ENCODE peak calls at places on chromosomes 1 and 21, in four cellular contexts. I is OCI-LY7, O is GM23338, D is HCT116. H is an unnamed sample.

GRCh38 chr1:64212023-64212422 is 8.6 kb downstream of the UBE2U start:
- DNase-seq in I (no peak), D (no peak), O (no peak), H (no peak)

GRCh38 chr1:161840363-161840762 is 74.2 kb downstream of the ATF6 start:
- DNase-seq in D (no peak), O (no peak), I (no peak), H (no peak)

GRCh38 chr1:244163131-244163530 is 112.0 kb downstream of the ZBTB18 start:
- DNase-seq in I (no peak), O (no peak), D (no peak), H (no peak)

GRCh38 chr1:32454726-32455125 is 10.1 kb upstream of the ZBTB8B start:
- DNase-seq in I (no peak), D (no peak), O (no peak), H (peak; percentile 82)

GRCh38 chr1:153794671-153795324 is 19.6 kb downstream of the SLC27A3 start:
- DNase-seq in I (no peak), D (no peak), O (no peak), H (peak; percentile 90)

GRCh38 chr1:101683561-101683960 is 313.2 kb downstream of the OLFM3 start:
- DNase-seq in O (no peak), I (no peak), D (no peak), H (no peak)

GRCh38 chr1:246608616-246609376 is 42.5 kb downstream of the CNST start:
- DNase-seq in D (peak; percentile 56), O (peak; percentile 68), I (no peak), H (peak; percentile 35)

GRCh38 chr1:65393345-65393744 is 27.1 kb upstream of the LEPR start:
- DNase-seq in O (no peak), I (no peak), D (no peak), H (no peak)

GRCh38 chr1:153985341-153985912 is 712 bp downstream of the RAB13 start:
- DNase-seq in D (no peak), I (no peak), O (peak; percentile 56), H (no peak)

GRCh38 chr1:66253330-66253921 is 280.5 kb upstream of the SGIP1 start:
- DNase-seq in O (peak; percentile 68), D (peak; percentile 65), I (peak; percentile 74), H (peak; percentile 63)

GRCh38 chr1:152622803-152623202 is at the start of gene LCE3A:
- DNase-seq in I (no peak), O (peak; percentile 11), D (no peak), H (no peak)

GRCh38 chr21:45362748-45363145 is 42.2 kb upstream of the COL18A1 start:
- DNase-seq in D (no peak), O (no peak), I (no peak), H (no peak)

GRCh38 chr1:20373764-20374163 is 83.1 kb downstream of the VWA5B1 start:
- DNase-seq in O (no peak), I (no peak), D (no peak), H (peak; percentile 29)

GRCh38 chr1:203673550-203674411 is 47.1 kb downstream of the ATP2B4 start:
- DNase-seq in D (peak; percentile 90), O (peak; percentile 43), I (peak; percentile 71), H (no peak)

GRCh38 chr21:34687065-34687464 is 18.3 kb downstream of the CLIC6 start:
- DNase-seq in D (no peak), O (no peak), I (no peak), H (no peak)

GRCh38 chr1:197001828-197002227 is 24.5 kb downstream of the CFHR5 start:
- DNase-seq in O (no peak), D (no peak), I (no peak), H (no peak)

GRCh38 chr21:41481191-41481590 is 26.8 kb downstream of the TMPRSS2 start:
- DNase-seq in D (no peak), O (no peak), I (no peak), H (no peak)

GRCh38 chr1:150512846-150513245 is 2.7 kb upstream of the FALEC start:
- DNase-seq in O (no peak), I (no peak), D (no peak), H (no peak)

GRCh38 chr1:152878042-152878441 is at the start of gene SMCP:
- DNase-seq in I (no peak), O (peak; percentile 79), D (no peak), H (no peak)

GRCh38 chr1:198465201-198466144 is 75.0 kb downstream of the ATP6V1G3 start:
- DNase-seq in O (peak; percentile 78), D (no peak), I (peak; percentile 62), H (peak; percentile 55)

GRCh38 chr1:40664167-40664537 is 1.3 kb downstream of the RIMS3 start:
- DNase-seq in O (no peak), D (no peak), I (peak; percentile 58), H (no peak)
- TF ChIP-seq EZH2phosphoT487 in O (no peak), D (no peak), I (no peak), H (no peak)

GRCh38 chr1:50419192-50419906 is 3.9 kb downstream of the DMRTA2 start:
- DNase-seq in I (no peak), O (peak; percentile 72), D (no peak), H (peak; percentile 81)
- H3K4me2 ChIP-seq in I (no peak overlapping the region), O (peak overlapping the region; percentile 55), D (no peak overlapping the region), H (peak overlapping the region; percentile 84)

DNA sequence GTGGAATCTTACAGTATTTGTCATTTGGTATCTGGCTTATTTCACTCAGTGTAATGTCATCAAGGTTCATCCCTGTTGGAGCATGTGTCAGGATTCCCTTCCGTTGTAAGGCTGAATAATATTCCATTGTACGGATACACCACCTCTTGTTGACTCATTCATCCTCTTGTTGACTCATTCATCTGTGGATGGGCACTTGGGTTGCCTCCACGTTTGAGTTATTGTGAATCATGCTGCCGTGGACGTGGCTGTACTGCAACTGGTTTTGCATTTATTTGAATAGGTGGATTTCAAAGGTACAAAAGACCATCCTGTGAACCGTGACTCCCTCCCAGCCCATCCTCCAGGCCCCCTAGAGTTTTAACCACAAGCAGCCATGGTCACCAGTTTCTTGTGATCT is 11.9 kb upstream of the TCP10L start:
- DNase-seq in I (no peak), O (no peak), D (peak; percentile 77), H (no peak)
- TF ChIP-seq EZH2phosphoT487 in I (no peak), O (no peak), D (no peak), H (no peak)

GRCh38 chr1:2110738-2111673 is 60.8 kb downstream of the PRKCZ start:
- DNase-seq in I (no peak), D (no peak), O (no peak), H (no peak)
- H3K4me2 ChIP-seq in I (no peak overlapping the region), D (no peak overlapping the region), O (no peak overlapping the region), H (no peak overlapping the region)

GRCh38 chr1:38790422-38791212 is 69.0 kb downstream of the RRAGC start:
- DNase-seq in D (no peak), O (no peak), I (no peak), H (no peak)

GRCh38 chr1:38789498-38790169 is 69.9 kb downstream of the RRAGC start:
- DNase-seq in O (no peak), I (no peak), D (no peak), H (no peak)

GRCh38 chr1:38791892-38792291 is 67.7 kb downstream of the RRAGC start:
- DNase-seq in I (no peak), D (no peak), O (no peak), H (no peak)

GRCh38 chr1:38788937-38789336 is 70.6 kb downstream of the RRAGC start:
- DNase-seq in O (no peak), I (no peak), D (no peak), H (no peak)

DNA sequence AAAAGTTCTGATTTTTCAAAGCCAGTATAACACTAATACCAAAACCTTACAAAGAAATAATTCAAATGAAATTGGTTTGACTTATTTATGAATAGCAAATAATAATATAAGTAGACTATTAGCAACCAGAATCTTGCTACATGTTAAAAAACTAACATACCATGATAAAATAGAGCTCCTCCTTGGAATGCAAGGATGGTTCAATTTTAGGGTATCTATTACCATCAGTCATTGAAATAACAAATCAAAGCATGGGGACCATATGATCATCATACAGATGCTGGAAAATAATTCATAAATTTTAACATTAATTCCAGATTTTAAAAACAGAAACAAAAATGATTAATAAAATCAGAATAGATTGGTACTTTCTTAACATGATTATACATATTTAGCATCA is 66.3 kb downstream of the RRAGC start:
- DNase-seq in I (no peak), D (no peak), O (no peak), H (no peak)
- TF ChIP-seq EZH2phosphoT487 in I (no peak), D (no peak), O (no peak), H (no peak)

DNA sequence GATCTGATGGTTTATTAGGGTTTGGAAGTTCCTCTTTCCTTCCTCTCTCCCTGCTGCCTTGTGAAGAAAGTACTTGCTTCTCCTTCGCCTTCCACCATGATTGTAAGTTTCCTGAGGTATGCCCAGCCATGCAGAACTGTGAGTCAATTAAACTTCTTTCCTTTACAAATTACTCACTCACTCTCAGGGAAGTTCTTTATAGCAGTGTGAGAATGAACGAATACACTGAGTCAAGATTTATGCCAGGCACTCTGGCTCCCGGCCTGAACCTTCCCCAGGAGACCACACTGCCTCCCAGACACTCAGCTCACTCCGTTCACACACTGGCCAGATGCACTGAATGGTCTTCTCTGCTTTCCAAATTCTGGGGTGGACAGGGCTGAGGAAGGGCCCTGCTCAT is 308.3 kb upstream of the AJAP1 start:
- DNase-seq in O (no peak), D (no peak), I (no peak), H (no peak)
- H3K4me2 ChIP-seq in O (no peak overlapping the region), D (no peak overlapping the region), I (no peak overlapping the region), H (no peak overlapping the region)

GRCh38 chr1:119115301-119115700 is 25.2 kb downstream of the WARS2 start:
- DNase-seq in O (no peak), I (no peak), D (no peak), H (no peak)
- TF ChIP-seq EZH2phosphoT487 in O (no peak), I (no peak), D (no peak), H (peak; percentile 67)

GRCh38 chr1:53049574-53049967 is 12.4 kb upstream of the PODN start:
- DNase-seq in D (no peak), I (no peak), O (no peak), H (no peak)

GRCh38 chr1:53048960-53049573 is 12.9 kb upstream of the PODN start:
- DNase-seq in I (no peak), O (no peak), D (no peak), H (no peak)

GRCh38 chr1:53046930-53047329 is 15.1 kb upstream of the PODN start:
- DNase-seq in D (no peak), I (no peak), O (no peak), H (no peak)

GRCh38 chr1:53047737-53048344 is 14.2 kb upstream of the PODN start:
- DNase-seq in O (no peak), I (peak; percentile 3), D (no peak), H (no peak)

DNA sequence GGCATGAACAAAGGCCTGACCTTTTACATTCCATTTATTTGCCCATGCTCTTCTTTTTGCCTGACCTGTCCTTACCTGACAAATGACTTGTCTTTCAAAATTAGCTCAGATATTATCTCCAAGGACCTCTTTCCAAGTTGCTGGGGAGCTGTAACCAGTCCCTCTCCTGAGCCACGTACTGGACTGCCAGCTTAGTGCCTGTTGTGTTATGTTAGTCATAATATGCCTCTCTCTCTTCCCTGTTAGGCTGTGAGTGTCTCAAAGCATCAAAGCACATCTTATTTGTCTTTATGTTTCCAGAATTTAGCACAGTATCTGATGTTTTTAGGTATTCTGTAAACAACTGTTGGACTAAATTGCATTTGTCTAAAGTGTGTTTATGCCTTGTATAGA is 13.7 kb upstream of the PODN start:
- DNase-seq in O (no peak), D (no peak), I (no peak), H (no peak)
- H3K4me2 ChIP-seq in O (peak overlapping the region; percentile 50), D (no peak overlapping the region), I (no peak overlapping the region), H (no peak overlapping the region)

GRCh38 chr21:42496839-42497202 is 797 bp upstream of the RSPH1 start:
- DNase-seq in O (peak; percentile 74), I (no peak), D (no peak), H (peak; percentile 60)
- TF ChIP-seq EZH2phosphoT487 in O (no peak), I (no peak), D (no peak), H (no peak)

H was measured in neural progenitor cell.